ENCODE peak calls at places on chromosomes 4 and X, in four cellular contexts. L is brain microvascular endothelial cell, D is right atrium auricular region, Q is NB4. A is an unnamed sample.

GRCh38 chr4:136457004-136457403 is 1075.3 kb downstream of the PCDH18 start:
- DNase-seq in L (no peak), D (no peak), Q (no peak), A (no peak)

GRCh38 chrX:41382699-41383645 is 49.0 kb downstream of the DDX3X start:
- DNase-seq in L (peak; percentile 28), D (no peak), Q (peak; percentile 44), A (no peak)

GRCh38 chr4:38242822-38243384 is 282.7 kb downstream of the PTTG2 start:
- DNase-seq in L (no peak), D (no peak), Q (no peak), A (no peak)

GRCh38 chr4:142354041-142354440 is 492.1 kb downstream of the INPP4B start:
- DNase-seq in L (no peak), D (no peak), Q (no peak), A (no peak)

GRCh38 chrX:15761564-15762191 is 23.6 kb downstream of the CA5B start:
- DNase-seq in L (peak; percentile 38), D (no peak), Q (peak; percentile 47), A (peak; percentile 29)

GRCh38 chr4:65791807-65792308 is 121.6 kb upstream of the EPHA5 start:
- DNase-seq in L (peak; percentile 14), D (no peak), Q (peak; percentile 4), A (no peak)

GRCh38 chrX:142891046-142891445 is 134.7 kb upstream of the SPANXN4 start:
- DNase-seq in L (no peak), D (no peak), Q (no peak), A (no peak)

GRCh38 chr4:140237616-140238352 is 83.8 kb upstream of the MAML3 start:
- DNase-seq in L (peak; percentile 68), D (peak; percentile 81), Q (peak; percentile 83), A (peak; percentile 63)

GRCh38 chrX:103828529-103828928 is 3.5 kb downstream of the RAB9B start:
- DNase-seq in L (no peak), D (no peak), Q (no peak), A (no peak)

GRCh38 chr4:103008875-103009729 is 10.4 kb downstream of the SLC9B1 start:
- DNase-seq in L (peak; percentile 66), D (no peak), Q (peak; percentile 80), A (no peak)

GRCh38 chr4:111802191-111802590 is 343.1 kb upstream of the FAM241A start:
- DNase-seq in L (no peak), D (no peak), Q (peak; percentile 25), A (no peak)

GRCh38 chrX:120251471-120252011 is 929 bp downstream of the ZBTB33 start:
- DNase-seq in L (no peak), D (no peak), Q (peak; percentile 67), A (peak; percentile 4)

GRCh38 chr4:145278341-145279121 is 98.1 kb upstream of the OTUD4 start:
- DNase-seq in L (peak; percentile 19), D (no peak), Q (no peak), A (no peak)

GRCh38 chr4:112075129-112075753 is 70.0 kb upstream of the FAM241A start:
- DNase-seq in L (peak; percentile 83), D (no peak), Q (peak; percentile 55), A (peak; percentile 18)

GRCh38 chr4:183860726-183861125 is 44.4 kb upstream of the STOX2 start:
- DNase-seq in L (no peak), D (no peak), Q (no peak), A (no peak)

GRCh38 chr4:72858328-72858727 is 211.2 kb downstream of the COX18 start:
- DNase-seq in L (peak; percentile 91), D (no peak), Q (no peak), A (no peak)

GRCh38 chrX:112851806-112852205 is 11.2 kb upstream of the AMOT start:
- DNase-seq in L (no peak), D (no peak), Q (no peak), A (no peak)

GRCh38 chr4:114386637-114387233 is 211.9 kb upstream of the UGT8 start:
- DNase-seq in L (peak; percentile 39), D (no peak), Q (peak; percentile 36), A (peak; percentile 23)

GRCh38 chrX:136850441-136851175 is 29.9 kb downstream of the RBMX start:
- DNase-seq in L (no peak), D (no peak), Q (peak; percentile 63), A (no peak)

GRCh38 chrX:14039344-14039743 is 9.7 kb upstream of the GEMIN8 start:
- DNase-seq in L (peak; percentile 53), D (no peak), Q (peak; percentile 66), A (peak; percentile 56)

GRCh38 chrX:151713859-151714258 is 2.0 kb upstream of the FATE1 start:
- DNase-seq in L (peak; percentile 13), D (no peak), Q (peak; percentile 54), A (peak; percentile 20)

GRCh38 chr4:48388504-48389154 is 47.3 kb downstream of the SLAIN2 start:
- DNase-seq in L (peak; percentile 8), D (no peak), Q (no peak), A (no peak)

GRCh38 chr4:38948551-38948950 is 80.9 kb downstream of the FAM114A1 start:
- DNase-seq in L (peak; percentile 86), D (peak; percentile 75), Q (peak; percentile 52), A (no peak)

GRCh38 chrX:97109730-97110129 is 226.0 kb downstream of the RPA4 start:
- DNase-seq in L (no peak), D (no peak), Q (no peak), A (no peak)

GRCh38 chr4:127788517-127788916 is 6.4 kb downstream of the HSPA4L start:
- DNase-seq in L (no peak), D (no peak), Q (peak; percentile 31), A (no peak)

GRCh38 chrX:135328421-135329005 is 19.2 kb downstream of the ETDC start:
- DNase-seq in L (no peak), D (no peak), Q (no peak), A (no peak)

GRCh38 chr4:15688056-15688455 is 6.4 kb downstream of the FAM200B start:
- DNase-seq in L (no peak), D (no peak), Q (no peak), A (no peak)

GRCh38 chr4:59518005-59518823 is 1681.9 kb upstream of the ADGRL3 start:
- DNase-seq in L (no peak), D (no peak), Q (no peak), A (no peak)

GRCh38 chr4:34178476-34178875 is 2065.8 kb downstream of the ARAP2 start:
- DNase-seq in L (no peak), D (no peak), Q (no peak), A (no peak)

GRCh38 chr4:2793920-2794706 is 1.2 kb downstream of the SH3BP2 start:
- DNase-seq in L (no peak), D (no peak), Q (peak; percentile 64), A (no peak)

GRCh38 chr4:79597266-79597665 is 189.2 kb upstream of the GK2 start:
- DNase-seq in L (peak; percentile 84), D (no peak), Q (peak; percentile 16), A (no peak)

GRCh38 chr4:38424171-38424871 is 239.7 kb upstream of the KLF3 start:
- DNase-seq in L (no peak), D (no peak), Q (no peak), A (peak; percentile 41)

GRCh38 chr4:139297001-139297410 is 4.3 kb upstream of the NAA15 start:
- DNase-seq in L (no peak), D (no peak), Q (peak; percentile 48), A (no peak)

GRCh38 chr4:121233982-121234381 is 69.9 kb upstream of the TNIP3 start:
- DNase-seq in L (no peak), D (no peak), Q (no peak), A (no peak)

GRCh38 chr4:3317011-3317655 is 24.3 kb downstream of the RGS12 start:
- DNase-seq in L (no peak), D (peak; percentile 47), Q (no peak), A (no peak)

GRCh38 chrX:106894392-106894909 is 8.7 kb downstream of the RIPPLY1 start:
- DNase-seq in L (peak; percentile 60), D (no peak), Q (peak; percentile 54), A (peak; percentile 57)

GRCh38 chr4:146634825-146635224 is 3.9 kb upstream of the POU4F2 start:
- DNase-seq in L (no peak), D (no peak), Q (no peak), A (no peak)

GRCh38 chrX:41019041-41019392 is 66.2 kb upstream of the USP9X start:
- DNase-seq in L (no peak), D (no peak), Q (no peak), A (no peak)

GRCh38 chr4:107518076-107518475 is 202.0 kb downstream of the PAPSS1 start:
- DNase-seq in L (no peak), D (no peak), Q (no peak), A (no peak)

GRCh38 chr4:107520368-107520767 is 199.7 kb downstream of the PAPSS1 start:
- DNase-seq in L (no peak), D (no peak), Q (no peak), A (no peak)

DNA sequence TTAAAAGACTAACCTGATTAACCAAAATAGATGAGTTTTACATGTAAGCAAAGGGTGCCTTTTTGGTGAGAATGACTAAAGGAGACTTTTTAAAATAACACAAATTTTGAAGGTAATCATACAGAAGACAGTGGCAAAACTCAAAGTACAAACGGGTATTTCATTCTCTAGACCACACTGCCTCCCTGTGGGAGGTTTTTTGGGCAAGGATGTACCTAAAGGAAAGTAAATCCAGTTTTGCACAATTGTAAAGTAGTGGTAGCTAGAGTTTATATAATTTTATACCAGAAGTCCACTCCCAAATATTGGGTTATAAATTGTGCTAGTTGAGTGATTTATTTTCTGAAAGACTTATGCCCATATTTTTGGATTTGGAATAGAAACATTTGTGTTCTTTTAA is 201.0 kb downstream of the PAPSS1 start:
- DNase-seq in L (peak; percentile 36), D (no peak), Q (peak; percentile 8), A (no peak)
- TF ChIP-seq CTCF in L (peak; percentile 61), D (no peak), Q (peak; percentile 2), A (peak; percentile 73)

GRCh38 chrX:16946361-16946964 is at the start of gene REPS2:
- DNase-seq in L (peak; percentile 44), D (peak; percentile 73), Q (peak; percentile 78), A (peak; percentile 61)
- TF ChIP-seq CTCF in L (no peak), D (no peak), Q (no peak), A (no peak)

GRCh38 chrX:123817288-123817894 is 42.5 kb upstream of the XIAP start:
- DNase-seq in L (no peak), D (no peak), Q (no peak), A (no peak)
- TF ChIP-seq CTCF in L (no peak), D (no peak), Q (no peak), A (no peak)

DNA sequence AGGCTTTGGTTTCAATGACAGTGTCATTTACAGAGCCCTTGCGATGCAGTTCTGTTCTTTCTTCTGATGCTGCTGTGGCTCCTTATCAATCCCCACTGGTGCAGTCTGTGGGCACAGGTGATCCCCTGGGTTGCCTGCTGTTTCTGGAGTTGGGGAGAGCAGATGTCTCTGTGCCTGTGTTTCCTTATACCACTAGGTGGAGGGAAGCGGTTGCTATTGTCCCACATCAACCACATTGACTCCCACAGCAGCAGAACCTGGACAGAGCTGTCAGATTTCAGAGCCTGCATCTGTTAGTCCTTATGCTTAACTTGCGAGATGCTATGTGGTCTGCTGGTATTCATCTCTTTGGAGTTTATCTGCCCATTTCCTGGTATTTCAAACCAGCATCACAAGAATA is 57.7 kb downstream of the NEIL3 start:
- DNase-seq in L (peak; percentile 24), D (no peak), Q (peak; percentile 45), A (no peak)
- TF ChIP-seq CTCF in L (peak; percentile 61), D (no peak), Q (peak; percentile 14), A (peak; percentile 33)